ENCODE peak calls at places on chromosomes 11 and 22, in ten cellular contexts. X is activated naive CD4-positive, alpha-beta T cell; U is tibial nerve; P is thoracic aorta; T is activated T-cell treated with anti-CD3 and anti-CD28 coated beads for 1 hour; E is T47D; G is activated naive CD8-positive, alpha-beta T cell treated with anti-CD3 and anti-CD28 coated beads, Interleukin-2, amount 50 U/mL, for 16 hours; W is NCI-H1436; F is ureter; R is T-cell. H is an unnamed sample.

GRCh38 chr11:84901986-84902385 is 725.2 kb downstream of the DLG2 start:
- DNase-seq in X (no peak), U (peak; percentile 9), P (no peak), T (no peak), E (no peak), G (no peak), W (no peak), F (no peak), R (no peak), H (no peak)

GRCh38 chr11:127470485-127470884 is 469.9 kb upstream of the KIRREL3 start:
- DNase-seq in X (no peak), U (no peak), P (no peak), T (no peak), E (no peak), G (no peak), W (no peak), F (no peak), R (no peak), H (no peak)

GRCh38 chr22:23175817-23176644 is 4.3 kb upstream of the BCR start:
- DNase-seq in X (no peak), U (no peak), P (no peak), T (no peak), E (no peak), G (no peak), W (no peak), F (no peak), R (no peak), H (no peak)

GRCh38 chr11:119377961-119378667 is 3.4 kb downstream of the USP2 start:
- DNase-seq in X (no peak), U (peak; percentile 4), P (no peak), T (no peak), E (no peak), G (no peak), W (no peak), F (no peak), R (no peak), H (no peak)

GRCh38 chr11:70220136-70220535 is 17.0 kb downstream of the FADD start:
- DNase-seq in X (no peak), U (no peak), P (no peak), T (no peak), E (no peak), G (no peak), W (no peak), F (no peak), R (no peak), H (no peak)

GRCh38 chr22:25346859-25347751 is 127.7 kb downstream of the CRYBB2 start:
- DNase-seq in X (no peak), U (no peak), P (no peak), T (no peak), E (no peak), G (no peak), W (no peak), F (no peak), R (no peak), H (no peak)

GRCh38 chr11:24324211-24324610 is 172.6 kb upstream of the LUZP2 start:
- DNase-seq in X (no peak), U (no peak), P (no peak), T (no peak), E (no peak), G (no peak), W (no peak), F (no peak), R (no peak), H (no peak)

GRCh38 chr11:60991457-60991856 is 20.0 kb downstream of the CD6 start:
- DNase-seq in X (no peak), U (no peak), P (no peak), T (no peak), E (no peak), G (no peak), W (no peak), F (no peak), R (no peak), H (no peak)

GRCh38 chr11:128379587-128380279 is 207.6 kb downstream of the ETS1 start:
- DNase-seq in X (no peak), U (no peak), P (no peak), T (peak; percentile 12), E (no peak), G (no peak), W (no peak), F (no peak), R (no peak), H (no peak)

GRCh38 chr11:84817998-84818397 is 809.1 kb downstream of the DLG2 start:
- DNase-seq in X (no peak), U (no peak), P (no peak), T (no peak), E (no peak), G (no peak), W (no peak), F (no peak), R (no peak), H (no peak)

GRCh38 chr22:49370841-49371301 is 456.8 kb downstream of the BRD1 start:
- DNase-seq in X (no peak), U (no peak), P (no peak), T (no peak), E (no peak), G (no peak), W (no peak), F (peak; percentile 25), R (no peak), H (peak; percentile 32)

GRCh38 chr22:36103891-36104290 is 56.7 kb downstream of the APOL3 start:
- DNase-seq in X (no peak), U (no peak), P (no peak), T (no peak), E (no peak), G (no peak), W (no peak), F (no peak), R (no peak), H (no peak)

GRCh38 chr22:42752912-42753311 is 32.2 kb upstream of the A4GALT start:
- DNase-seq in X (no peak), U (no peak), P (no peak), T (no peak), E (no peak), G (no peak), W (no peak), F (no peak), R (no peak), H (no peak)

GRCh38 chr11:118903204-118904015 is 19.7 kb downstream of the CXCR5 start:
- DNase-seq in X (no peak), U (no peak), P (no peak), T (no peak), E (no peak), G (no peak), W (no peak), F (no peak), R (no peak), H (no peak)

GRCh38 chr22:35446365-35446764 is 46.4 kb downstream of the MCM5 start:
- DNase-seq in X (no peak), U (no peak), P (no peak), T (no peak), E (no peak), G (no peak), W (no peak), F (peak; percentile 61), R (no peak), H (no peak)

GRCh38 chr11:94028436-94028835 is 7.3 kb downstream of the HEPHL1 start:
- DNase-seq in X (no peak), U (no peak), P (no peak), T (no peak), E (no peak), G (no peak), W (no peak), F (no peak), R (no peak), H (no peak)

GRCh38 chr11:13463779-13464290 is 813 bp upstream of the BTBD10 start:
- DNase-seq in X (no peak), U (no peak), P (no peak), T (no peak), E (no peak), G (no peak), W (no peak), F (no peak), R (no peak), H (no peak)

GRCh38 chr11:61041755-61042518 is 60.4 kb upstream of the CD5 start:
- DNase-seq in X (peak; percentile 66), U (no peak), P (no peak), T (peak; percentile 76), E (no peak), G (peak; percentile 54), W (peak; percentile 93), F (no peak), R (peak; percentile 90), H (no peak)

GRCh38 chr11:64810891-64811272 is 531 bp upstream of the MEN1 start:
- DNase-seq in X (no peak), U (peak; percentile 8), P (no peak), T (peak; percentile 22), E (no peak), G (no peak), W (no peak), F (no peak), R (peak; percentile 64), H (no peak)

GRCh38 chr11:19892387-19892786 is 179.8 kb downstream of the NAV2 start:
- DNase-seq in X (no peak), U (no peak), P (no peak), T (no peak), E (no peak), G (no peak), W (no peak), F (no peak), R (no peak), H (no peak)

GRCh38 chr11:20060647-20061205 is 99.5 kb downstream of the DBX1 start:
- DNase-seq in X (no peak), U (no peak), P (no peak), T (no peak), E (no peak), G (no peak), W (no peak), F (no peak), R (no peak), H (no peak)

GRCh38 chr22:43826142-43827093 is 14.3 kb upstream of the EFCAB6 start:
- DNase-seq in X (no peak), U (no peak), P (no peak), T (no peak), E (no peak), G (no peak), W (no peak), F (no peak), R (no peak), H (no peak)

GRCh38 chr22:22109693-22110466 is 127.3 kb upstream of the TOP3B start:
- DNase-seq in X (no peak), U (no peak), P (no peak), T (no peak), E (no peak), G (no peak), W (no peak), F (no peak), R (no peak), H (no peak)

GRCh38 chr11:62588966-62589637 is 2.2 kb downstream of the TUT1 start:
- DNase-seq in X (no peak), U (no peak), P (no peak), T (no peak), E (no peak), G (no peak), W (no peak), F (no peak), R (no peak), H (no peak)

GRCh38 chr11:115921986-115922385 is 417.8 kb upstream of the CADM1 start:
- DNase-seq in X (no peak), U (no peak), P (no peak), T (no peak), E (no peak), G (no peak), W (no peak), F (no peak), R (no peak), H (no peak)

GRCh38 chr11:11179239-11179638 is 173.8 kb downstream of the CSNK2A3 start:
- DNase-seq in X (no peak), U (no peak), P (no peak), T (no peak), E (no peak), G (no peak), W (no peak), F (no peak), R (no peak), H (no peak)

GRCh38 chr22:44316393-44317162 is 3.8 kb upstream of the SHISAL1 start:
- DNase-seq in X (no peak), U (no peak), P (no peak), T (no peak), E (no peak), G (no peak), W (peak; percentile 45), F (no peak), R (no peak), H (no peak)

GRCh38 chr11:12832828-12833227 is 158.6 kb downstream of the TEAD1 start:
- DNase-seq in X (no peak), U (no peak), P (no peak), T (no peak), E (no peak), G (no peak), W (peak; percentile 51), F (no peak), R (no peak), H (no peak)